ENCODE peak calls at places on chromosome 13, in five cellular contexts. V is breast epithelium, L is omental fat pad, H is WTC11, U is neural crest cell. Q is an unnamed sample.

GRCh38 chr13:88602786-88603777 is 931.9 kb downstream of the SLITRK5 start:
- DNase-seq in V (no peak), L (no peak), H (no peak), U (no peak), Q (no peak)

GRCh38 chr13:33207616-33207964 is 78.0 kb downstream of the STARD13 start:
- DNase-seq in V (no peak), L (no peak), H (no peak), U (no peak), Q (no peak)

GRCh38 chr13:41650706-41651105 is 193.4 kb downstream of the RGCC start:
- DNase-seq in V (no peak), L (no peak), H (no peak), U (no peak), Q (no peak)

GRCh38 chr13:31440132-31440531 is 240.4 kb downstream of the B3GLCT start:
- DNase-seq in V (no peak), L (no peak), H (no peak), U (no peak), Q (no peak)

GRCh38 chr13:49585220-49586157 is at the start of gene RCBTB1:
- DNase-seq in V (peak; percentile 66), L (peak; percentile 27), H (peak; percentile 65), U (peak; percentile 53), Q (peak; percentile 69)

GRCh38 chr13:26019881-26020535 is 31.8 kb downstream of the SHISA2 start:
- DNase-seq in V (no peak), L (no peak), H (no peak), U (no peak), Q (no peak)

GRCh38 chr13:75458696-75459422 is 23.1 kb downstream of the TBC1D4 start:
- DNase-seq in V (peak; percentile 85), L (no peak), H (peak; percentile 21), U (no peak), Q (no peak)

GRCh38 chr13:114035583-114036501 is 62.0 kb upstream of the C13orf46 start:
- DNase-seq in V (peak; percentile 37), L (no peak), H (no peak), U (no peak), Q (no peak)

GRCh38 chr13:45331981-45332830 is 8.8 kb downstream of the TPT1 start:
- DNase-seq in V (no peak), L (no peak), H (no peak), U (no peak), Q (no peak)

GRCh38 chr13:110546933-110547332 is 14.6 kb downstream of the RAB20 start:
- DNase-seq in V (peak; percentile 77), L (peak; percentile 58), H (no peak), U (no peak), Q (no peak)

GRCh38 chr13:64934569-64935362 is 2295.4 kb downstream of the PCDH9 start:
- DNase-seq in V (no peak), L (no peak), H (no peak), U (no peak), Q (no peak)
- TF ChIP-seq CTCF in V (no peak), L (no peak), H (no peak), U (no peak), Q (no peak)

GRCh38 chr13:22062478-22063205 is 391.8 kb downstream of the FGF9 start:
- DNase-seq in V (no peak), L (no peak), H (no peak), U (no peak), Q (no peak)

GRCh38 chr13:22061806-22062391 is 391.0 kb downstream of the FGF9 start:
- DNase-seq in V (no peak), L (no peak), H (no peak), U (no peak), Q (no peak)

GRCh38 chr13:22060187-22060586 is 389.3 kb downstream of the FGF9 start:
- DNase-seq in V (no peak), L (no peak), H (no peak), U (no peak), Q (no peak)

GRCh38 chr13:22063416-22064124 is 392.7 kb downstream of the FGF9 start:
- DNase-seq in V (no peak), L (no peak), H (no peak), U (no peak), Q (no peak)

GRCh38 chr13:22061371-22061805 is 390.5 kb downstream of the FGF9 start:
- DNase-seq in V (no peak), L (no peak), H (no peak), U (no peak), Q (no peak)
- TF ChIP-seq CTCF in V (no peak), L (no peak), H (no peak), U (no peak), Q (no peak)

GRCh38 chr13:27730191-27730590 is 62.1 kb upstream of the GSX1 start:
- DNase-seq in V (no peak), L (no peak), H (no peak), U (no peak), Q (no peak)

GRCh38 chr13:27728271-27728670 is 64.0 kb upstream of the GSX1 start:
- DNase-seq in V (no peak), L (no peak), H (peak; percentile 29), U (peak; percentile 36), Q (no peak)
- TF ChIP-seq CTCF in V (no peak), L (no peak), H (no peak), U (no peak), Q (no peak)

GRCh38 chr13:66341038-66341437 is 889.1 kb downstream of the PCDH9 start:
- DNase-seq in V (no peak), L (no peak), H (no peak), U (no peak), Q (no peak)

GRCh38 chr13:66345988-66346387 is 884.1 kb downstream of the PCDH9 start:
- DNase-seq in V (no peak), L (no peak), H (no peak), U (no peak), Q (no peak)

GRCh38 chr13:66341978-66342377 is 888.2 kb downstream of the PCDH9 start:
- DNase-seq in V (no peak), L (no peak), H (no peak), U (no peak), Q (no peak)

GRCh38 chr13:66344770-66345367 is 885.3 kb downstream of the PCDH9 start:
- DNase-seq in V (no peak), L (no peak), H (no peak), U (no peak), Q (no peak)

GRCh38 chr13:66343224-66343828 is 886.8 kb downstream of the PCDH9 start:
- DNase-seq in V (no peak), L (no peak), H (no peak), U (no peak), Q (no peak)
- TF ChIP-seq CTCF in V (no peak), L (no peak), H (no peak), U (no peak), Q (no peak)